ENCODE peak calls at places on chromosomes 13 and 19, in six cellular contexts. S, M, L, B, N and R are unnamed samples.
A peak's percentile ranks its signal among the peaks of the same experiment; 100 is the strongest.

GRCh38 chr13:24087611-24088235 is 72.8 kb upstream of the SPATA13 start:
- DNase-seq in S (no peak), M (no peak), L (no peak), B (no peak), N (no peak), R (no peak)

GRCh38 chr13:82477436-82477835 is 1404.8 kb downstream of the SLITRK1 start:
- DNase-seq in S (no peak), M (no peak), L (no peak), B (no peak), N (no peak), R (peak; percentile 89)

GRCh38 chr13:50006426-50007135 is 8.7 kb upstream of the KCNRG start:
- DNase-seq in S (no peak), M (no peak), L (no peak), B (no peak), N (peak; percentile 55), R (no peak)

GRCh38 chr19:21328402-21328801 is 808 bp downstream of the ZNF708 start:
- DNase-seq in S (no peak), M (no peak), L (peak; percentile 18), B (no peak), N (no peak), R (peak; percentile 82)

GRCh38 chr19:21130097-21130775 is 11.6 kb upstream of the ZNF431 start:
- DNase-seq in S (no peak), M (no peak), L (no peak), B (no peak), N (no peak), R (no peak)

GRCh38 chr19:18109731-18110671 is 12.4 kb downstream of the MAST3 start:
- DNase-seq in S (peak; percentile 53), M (no peak), L (no peak), B (peak; percentile 45), N (no peak), R (peak; percentile 19)

GRCh38 chr19:52270266-52270885 is 989 bp downstream of the ZNF766 start:
- DNase-seq in S (no peak), M (no peak), L (no peak), B (no peak), N (peak; percentile 17), R (peak; percentile 16)

GRCh38 chr13:33971305-33971819 is 153.4 kb downstream of the RFC3 start:
- DNase-seq in S (no peak), M (no peak), L (no peak), B (no peak), N (no peak), R (no peak)

GRCh38 chr13:44052843-44053607 is 173.3 kb downstream of the LACC1 start:
- DNase-seq in S (peak; percentile 42), M (no peak), L (peak; percentile 27), B (peak; percentile 77), N (peak; percentile 65), R (peak; percentile 78)

GRCh38 chr13:103634066-103634465 is 567.8 kb upstream of the SLC10A2 start:
- DNase-seq in S (no peak), M (no peak), L (no peak), B (no peak), N (no peak), R (no peak)

GRCh38 chr19:23799321-23799720 is 40.6 kb upstream of the ZNF681 start:
- DNase-seq in S (no peak), M (no peak), L (no peak), B (no peak), N (no peak), R (no peak)

GRCh38 chr19:45354443-45354842 is 13.9 kb downstream of the KLC3 start:
- DNase-seq in S (no peak), M (no peak), L (no peak), B (no peak), N (no peak), R (no peak)

GRCh38 chr13:31781064-31781463 is 41.7 kb downstream of the RXFP2 start:
- DNase-seq in S (no peak), M (no peak), L (no peak), B (no peak), N (peak; percentile 18), R (no peak)

GRCh38 chr13:35144496-35144895 is 202.4 kb downstream of the NBEA start:
- DNase-seq in S (no peak), M (no peak), L (no peak), B (peak; percentile 4), N (no peak), R (peak; percentile 26)

GRCh38 chr13:29472317-29472961 is 123.0 kb downstream of the SLC7A1 start:
- DNase-seq in S (peak; percentile 66), M (no peak), L (no peak), B (peak; percentile 76), N (peak; percentile 58), R (peak; percentile 76)

GRCh38 chr19:6239401-6239844 is 40.4 kb downstream of the MLLT1 start:
- DNase-seq in S (no peak), M (no peak), L (no peak), B (no peak), N (peak; percentile 16), R (no peak)

GRCh38 chr13:34931572-34931971 is 10.5 kb upstream of the NBEA start:
- DNase-seq in S (no peak), M (no peak), L (no peak), B (no peak), N (peak; percentile 3), R (no peak)

GRCh38 chr19:33304760-33305647 is 2.7 kb upstream of the CEBPA start:
- DNase-seq in S (peak; percentile 31), M (no peak), L (no peak), B (no peak), N (no peak), R (peak; percentile 72)

GRCh38 chr19:33302974-33303790 is 848 bp upstream of the CEBPA start:
- DNase-seq in S (peak; percentile 66), M (no peak), L (no peak), B (peak; percentile 66), N (peak; percentile 41), R (peak; percentile 69)

GRCh38 chr19:33306191-33306590 is 3.9 kb upstream of the CEBPA start:
- DNase-seq in S (peak; percentile 12), M (no peak), L (no peak), B (no peak), N (no peak), R (no peak)

GRCh38 chr19:33302175-33302973 is at the start of gene CEBPA:
- DNase-seq in S (peak; percentile 84), M (peak; percentile 58), L (peak; percentile 90), B (peak; percentile 74), N (peak; percentile 72), R (peak; percentile 92)

GRCh38 chr19:33303791-33304759 is 1.7 kb upstream of the CEBPA start:
- DNase-seq in S (peak; percentile 15), M (no peak), L (no peak), B (no peak), N (no peak), R (no peak)
- H3K27me3 ChIP-seq in S (peaks cover 18% of the 10 kb centered on the region), M (peaks cover 20% of the 10 kb centered on the region), L (peaks cover 41% of the 10 kb centered on the region), B (peaks cover 40% of the 10 kb centered on the region), N (peaks cover 52% of the 10 kb centered on the region), R (peaks cover 29% of the 10 kb centered on the region)

DNA sequence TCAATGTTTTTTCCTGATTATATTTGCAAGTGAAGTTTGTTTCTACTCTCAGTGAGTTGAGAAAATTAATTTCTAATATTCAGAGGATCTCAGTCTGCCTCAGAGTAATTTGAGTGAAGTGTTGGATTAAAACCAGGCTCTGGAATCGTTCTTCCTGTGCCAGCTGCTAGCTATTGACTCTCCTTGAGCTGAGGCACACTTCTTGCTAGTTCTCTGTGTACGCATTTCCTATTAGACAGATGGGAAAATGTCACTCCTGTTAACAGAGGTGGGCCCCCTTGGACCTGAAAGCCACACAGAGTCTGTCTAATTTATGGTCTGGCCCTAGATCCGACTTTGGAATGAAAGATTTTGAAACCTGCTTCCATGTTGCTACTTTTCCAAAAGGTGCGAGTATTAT is 107.6 kb upstream of the RNF113B start:
- DNase-seq in S (no peak), M (no peak), L (no peak), B (no peak), N (no peak), R (no peak)
- H2BK15ac ChIP-seq in S (no peak overlapping the region), M (no peak overlapping the region), L (no peak overlapping the region), B (peak overlapping the region; percentile 19), N (no peak overlapping the region), R (no peak overlapping the region)

DNA sequence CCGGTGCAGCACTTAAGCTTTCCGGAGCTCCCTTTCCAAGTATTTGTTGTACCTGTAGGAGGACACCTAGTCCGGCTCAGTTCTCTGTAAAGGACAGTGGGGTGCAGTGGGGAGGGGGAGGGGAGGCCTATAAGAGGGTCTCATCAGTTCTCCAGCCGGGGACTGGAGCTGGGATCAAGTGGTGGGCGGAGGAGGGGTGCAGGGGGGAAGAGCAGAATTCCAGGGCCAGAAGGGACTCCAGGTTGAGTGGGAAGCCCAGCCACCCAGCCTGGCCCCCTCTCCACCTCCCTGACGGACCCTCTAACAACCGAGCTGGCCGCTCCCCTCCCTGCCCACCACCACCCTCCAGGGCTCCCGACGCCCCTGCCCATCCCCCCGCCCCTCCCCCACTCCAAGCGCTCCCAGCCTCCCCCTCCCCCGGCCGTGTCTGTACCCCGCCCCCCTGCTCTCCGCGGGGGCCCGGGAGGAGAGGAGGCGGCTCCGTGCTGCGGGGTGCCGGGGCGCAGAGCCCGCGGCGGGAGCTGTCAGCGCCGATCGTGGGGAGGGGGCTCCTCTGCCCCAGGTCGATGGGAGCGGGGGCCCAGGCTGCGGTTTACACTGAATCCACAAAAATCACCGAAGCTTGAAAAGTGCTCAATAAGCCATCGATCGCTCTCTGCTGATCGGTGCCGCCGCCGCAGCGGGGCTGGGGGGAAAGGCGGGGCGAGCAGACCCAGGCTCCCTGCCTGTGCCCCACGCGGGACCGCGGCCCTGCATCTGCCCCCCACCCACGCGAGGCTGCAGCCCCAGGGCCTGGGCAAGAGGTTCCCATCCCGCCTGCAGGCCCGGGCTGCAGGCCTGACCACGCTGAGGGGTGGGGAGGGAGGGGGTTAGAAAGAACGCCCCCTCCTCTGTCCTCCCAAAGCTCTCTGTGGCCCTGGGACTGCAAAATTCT is 34.7 kb upstream of the ONECUT3 start:
- DNase-seq in S (no peak), M (no peak), L (no peak), B (no peak), N (no peak), R (no peak)
- H3K27me3 ChIP-seq in S (no peaks in the 10 kb centered on the region), M (peaks cover 6% of the 10 kb centered on the region), L (peaks cover 3% of the 10 kb centered on the region), B (peaks cover 49% of the 10 kb centered on the region), N (peaks cover 54% of the 10 kb centered on the region), R (no peaks in the 10 kb centered on the region)

GRCh38 chr19:30167206-30167903 is 204.8 kb upstream of the ZNF536 start:
- DNase-seq in S (no peak), M (no peak), L (no peak), B (no peak), N (no peak), R (no peak)
- H2BK15ac ChIP-seq in S (no peak overlapping the region), M (no peak overlapping the region), L (no peak overlapping the region), B (no peak overlapping the region), N (no peak overlapping the region), R (no peak overlapping the region)

GRCh38 chr19:50250450-50251136 is 47.2 kb downstream of the MYH14 start:
- DNase-seq in S (no peak), M (no peak), L (no peak), B (no peak), N (no peak), R (no peak)
- H3K27me3 ChIP-seq in S (no peaks in the 10 kb centered on the region), M (no peaks in the 10 kb centered on the region), L (no peaks in the 10 kb centered on the region), B (no peaks in the 10 kb centered on the region), N (no peaks in the 10 kb centered on the region), R (no peaks in the 10 kb centered on the region)

DNA sequence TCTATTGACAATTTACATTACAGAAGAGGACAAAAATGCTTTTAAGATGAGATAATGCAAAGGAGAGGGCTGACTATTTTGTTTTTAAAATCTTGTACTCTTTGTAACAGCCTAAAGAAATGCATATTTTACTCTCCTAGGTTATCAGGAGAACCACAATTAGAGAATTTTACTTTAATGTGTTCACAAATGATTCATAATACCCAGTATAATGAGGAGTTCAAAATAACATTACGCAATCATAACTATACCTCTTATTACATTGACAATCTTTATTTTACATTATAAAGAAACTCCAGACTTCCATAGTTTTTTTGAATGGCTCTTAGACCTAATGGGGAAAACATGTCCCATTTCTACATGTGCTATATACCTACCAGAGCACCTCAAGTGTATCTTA is 1089.7 kb downstream of the PCDH17 start:
- DNase-seq in S (no peak), M (no peak), L (no peak), B (no peak), N (no peak), R (no peak)
- H2BK15ac ChIP-seq in S (no peak overlapping the region), M (no peak overlapping the region), L (no peak overlapping the region), B (no peak overlapping the region), N (no peak overlapping the region), R (no peak overlapping the region)